ENCODE peak calls at places on chromosomes 2 and 18, in eight cellular contexts. F, V, E, W, S, G, D and H are unnamed samples.

GRCh38 chr2:170467568-170468422 is 247.3 kb upstream of the SP5 start:
- DNase-seq in D (no peak), W (peak), V (no peak), F (no peak), G (no peak), S (peak), E (no peak), H (no peak)

GRCh38 chr2:65320042-65320711 is 92.5 kb downstream of the ACTR2 start:
- DNase-seq in G (peak), E (peak), W (peak), F (no peak), V (no peak), D (no peak), S (no peak), H (peak)

GRCh38 chr2:26971911-26972786 is 1.7 kb downstream of the MAPRE3 start:
- DNase-seq in D (no peak), V (no peak), E (no peak), G (no peak), F (no peak), W (no peak), S (no peak), H (no peak)

GRCh38 chr2:102449370-102449974 is 23.6 kb upstream of the SLC9A4 start:
- DNase-seq in G (peak), E (peak), S (no peak), W (peak), D (no peak), F (no peak), V (peak), H (peak)

GRCh38 chr2:218781691-218782528 is at the start of gene CYP27A1:
- DNase-seq in V (no peak), G (no peak), W (no peak), E (peak), S (no peak), D (peak), F (peak), H (peak)

GRCh38 chr2:85516649-85517389 is 22.1 kb upstream of the MAT2A start:
- DNase-seq in V (no peak), F (no peak), W (no peak), E (no peak), G (no peak), D (no peak), S (no peak), H (no peak)

GRCh38 chr2:224734949-224735348 is 18.8 kb upstream of the CCDC195 start:
- DNase-seq in V (no peak), G (no peak), E (no peak), W (no peak), D (no peak), S (no peak), F (no peak), H (no peak)

GRCh38 chr18:35267809-35268208 is 22.2 kb downstream of the ZSCAN30 start:
- DNase-seq in W (no peak), D (peak), G (peak), F (no peak), S (no peak), E (no peak), V (no peak), H (no peak)

GRCh38 chr2:46171441-46171953 is 125.7 kb upstream of the EPAS1 start:
- DNase-seq in W (peak), E (no peak), D (no peak), G (no peak), V (no peak), S (peak), F (peak), H (no peak)

GRCh38 chr2:177265386-177265690 is 811 bp upstream of the NFE2L2 start:
- DNase-seq in V (no peak), G (peak), D (no peak), E (no peak), S (peak), W (peak), F (peak), H (peak)

GRCh38 chr2:184197413-184197812 is 400.9 kb upstream of the ZNF804A start:
- DNase-seq in D (no peak), F (no peak), E (no peak), V (no peak), W (no peak), S (no peak), G (no peak), H (no peak)

GRCh38 chr2:240436626-240437180 is 1.2 kb downstream of the GPC1 start:
- DNase-seq in W (peak), E (no peak), F (no peak), S (no peak), D (no peak), V (no peak), G (no peak), H (no peak)

GRCh38 chr2:75716406-75716805 is 5.7 kb upstream of the GCFC2 start:
- DNase-seq in F (no peak), D (no peak), V (no peak), W (no peak), S (no peak), G (no peak), E (no peak), H (no peak)

GRCh38 chr18:5995626-5996025 is 100.3 kb upstream of the TMEM200C start:
- DNase-seq in W (no peak), D (no peak), F (no peak), V (no peak), S (no peak), G (no peak), E (no peak), H (no peak)

GRCh38 chr2:148161909-148162308 is 141.0 kb downstream of the MBD5 start:
- DNase-seq in D (no peak), S (no peak), F (no peak), W (no peak), E (no peak), G (no peak), V (no peak), H (no peak)

GRCh38 chr2:60104514-60105501 is 448.6 kb downstream of the BCL11A start:
- DNase-seq in W (peak), E (no peak), S (no peak), D (no peak), G (peak), V (peak), F (no peak), H (no peak)

GRCh38 chr18:8933714-8934284 is 168.7 kb upstream of the NDUFV2 start:
- DNase-seq in E (no peak), D (no peak), G (no peak), W (peak), V (no peak), F (no peak), S (no peak), H (no peak)

GRCh38 chr2:71614976-71615768 is 161.8 kb downstream of the DYSF start:
- DNase-seq in F (no peak), G (no peak), W (no peak), S (no peak), E (no peak), V (no peak), D (peak), H (no peak)

GRCh38 chr18:59276047-59276446 is 2.8 kb upstream of the RAX start:
- DNase-seq in D (no peak), V (no peak), E (no peak), S (no peak), W (no peak), F (no peak), G (no peak), H (no peak)

GRCh38 chr2:182298456-182298855 is 128.4 kb downstream of the PDE1A start:
- DNase-seq in W (no peak), E (no peak), F (no peak), D (no peak), G (no peak), S (no peak), V (no peak), H (no peak)